ENCODE peak calls at places on chromosome 10, in eight cellular contexts. N, J, F, E, K, U, Y and B are unnamed samples.

GRCh38 chr10:100939763-100940344 is 27.1 kb downstream of the SLF2 start:
- DNase-seq in N (no peak), Y (no peak), K (no peak), F (no peak), J (no peak), E (no peak), U (no peak), B (no peak)

GRCh38 chr10:132762267-132762666 is 23.7 kb downstream of the NKX6-2 start:
- DNase-seq in Y (peak), K (no peak), U (no peak), N (no peak), E (no peak), J (no peak), F (no peak), B (no peak)

GRCh38 chr10:24299587-24300258 is 90.8 kb downstream of the KIAA1217 start:
- DNase-seq in N (peak), J (no peak), F (peak), U (no peak), E (peak), K (no peak), Y (no peak), B (no peak)

GRCh38 chr10:124016795-124017375 is 76.5 kb downstream of the CHST15 start:
- DNase-seq in E (no peak), Y (no peak), J (no peak), F (no peak), N (no peak), K (no peak), U (no peak), B (no peak)

GRCh38 chr10:22893776-22894175 is 34.1 kb upstream of the ARMC3 start:
- DNase-seq in J (no peak), F (no peak), E (no peak), N (no peak), K (no peak), Y (no peak), U (no peak), B (no peak)

GRCh38 chr10:70758757-70759514 is 26.2 kb downstream of the TBATA start:
- DNase-seq in F (peak), U (peak), J (peak), Y (peak), N (peak), K (no peak), E (peak), B (peak)

GRCh38 chr10:1418031-1418550 is 319.2 kb downstream of the ADARB2 start:
- DNase-seq in Y (no peak), J (no peak), F (no peak), N (no peak), K (no peak), E (no peak), U (no peak), B (no peak)

GRCh38 chr10:43921881-43922280 is 273.2 kb upstream of the ZNF32 start:
- DNase-seq in J (no peak), F (no peak), K (no peak), E (no peak), Y (no peak), N (no peak), U (peak), B (no peak)

GRCh38 chr10:100359529-100360150 is 12.6 kb downstream of the SCD start:
- DNase-seq in F (no peak), N (no peak), J (no peak), U (no peak), K (no peak), Y (no peak), E (no peak), B (no peak)

GRCh38 chr10:4254101-4254994 is 469.3 kb upstream of the KLF6 start:
- DNase-seq in N (peak), K (no peak), E (no peak), J (no peak), F (peak), Y (no peak), U (no peak), B (no peak)

GRCh38 chr10:125148021-125148439 is 12.3 kb downstream of the CTBP2 start:
- DNase-seq in U (no peak), F (no peak), K (no peak), N (no peak), Y (no peak), J (no peak), E (no peak), B (no peak)

GRCh38 chr10:44424298-44424697 is 39.4 kb upstream of the CXCL12 start:
- DNase-seq in N (no peak), E (no peak), F (no peak), J (no peak), U (no peak), Y (no peak), K (no peak), B (no peak)

GRCh38 chr10:117967149-117967548 is 79.6 kb downstream of the RAB11FIP2 start:
- DNase-seq in E (no peak), N (no peak), Y (no peak), K (no peak), F (no peak), U (no peak), J (no peak), B (no peak)

GRCh38 chr10:114163062-114163861 is 10.7 kb downstream of the CCDC186 start:
- DNase-seq in J (no peak), E (no peak), N (peak), Y (no peak), K (no peak), F (no peak), U (no peak), B (no peak)

GRCh38 chr10:11176746-11177145 is 159.1 kb downstream of the CELF2 start:
- DNase-seq in U (no peak), Y (peak), E (no peak), J (peak), F (no peak), K (no peak), N (no peak), B (no peak)

GRCh38 chr10:96317067-96317833 is 13.0 kb downstream of the DNTT start:
- DNase-seq in U (no peak), K (no peak), N (no peak), E (no peak), Y (no peak), J (no peak), F (no peak), B (no peak)

GRCh38 chr10:104300002-104300735 is 31.2 kb downstream of the GSTO2 start:
- DNase-seq in E (no peak), U (no peak), F (peak), K (no peak), Y (no peak), N (peak), J (no peak), B (no peak)

GRCh38 chr10:104299031-104299904 is 30.3 kb downstream of the GSTO2 start:
- DNase-seq in F (no peak), N (peak), J (no peak), E (no peak), Y (no peak), K (no peak), U (no peak), B (no peak)

GRCh38 chr10:104300736-104301292 is 31.8 kb downstream of the GSTO2 start:
- DNase-seq in N (peak), K (no peak), Y (peak), E (peak), F (peak), U (peak), J (no peak), B (no peak)

GRCh38 chr10:104296687-104297436 is 27.9 kb downstream of the GSTO2 start:
- DNase-seq in N (no peak), E (no peak), F (no peak), K (no peak), Y (no peak), U (no peak), J (no peak), B (no peak)

DNA sequence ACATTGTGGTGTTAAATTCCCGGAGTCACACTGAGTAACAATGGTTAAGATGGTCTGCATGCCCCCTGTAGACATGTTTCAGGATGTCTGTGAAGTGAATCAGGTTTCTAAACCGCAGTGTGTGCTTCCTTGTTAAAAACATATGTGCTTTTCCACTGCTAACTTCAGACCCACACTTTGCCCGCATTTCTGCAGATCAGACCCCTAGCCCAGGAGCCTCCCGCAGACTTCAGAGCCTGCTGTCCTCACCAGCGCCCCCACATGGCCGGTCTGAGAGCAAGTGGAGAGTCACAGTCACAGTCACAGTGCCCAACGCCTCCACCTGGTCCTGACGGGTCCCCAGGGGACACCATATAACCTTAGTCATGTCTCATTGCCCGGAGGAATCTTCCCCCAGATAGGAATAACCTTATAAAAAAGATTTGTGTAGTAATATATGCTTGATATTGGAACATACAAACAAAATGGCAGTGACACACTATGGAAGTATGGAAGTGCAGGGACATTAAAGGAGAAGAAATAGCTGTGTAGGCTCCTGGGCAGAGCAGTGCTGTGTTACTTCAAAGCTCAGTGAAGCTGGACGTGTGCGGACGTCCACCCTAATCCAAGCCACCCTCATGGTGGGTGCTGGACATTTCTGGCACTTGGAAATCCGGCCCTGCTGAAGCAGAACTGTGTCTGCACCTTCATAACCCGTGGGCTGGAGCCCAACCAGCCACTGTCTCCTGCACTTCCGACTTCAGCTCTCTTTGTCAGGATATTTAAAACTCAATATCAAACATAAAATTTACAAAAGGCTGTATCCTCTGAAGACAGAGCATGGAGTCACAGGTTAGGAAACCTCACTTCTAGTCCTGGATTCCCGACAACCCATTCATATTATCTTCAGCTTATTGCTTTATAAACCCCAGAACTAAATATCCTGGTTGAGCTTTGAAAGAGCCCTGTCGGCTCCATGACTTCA is 29.0 kb downstream of the GSTO2 start:
- DNase-seq in E (no peak), U (no peak), N (peak), Y (peak), F (no peak), J (peak), K (no peak), B (peak)
- TF ChIP-seq CTCF in E (peak), U (no peak), N (peak), Y (peak), F (peak), J (peak), K (no peak), B (peak)

GRCh38 chr10:21021843-21022594 is 124.9 kb upstream of the NEBL start:
- DNase-seq in J (no peak), E (no peak), U (no peak), K (no peak), Y (no peak), N (no peak), F (peak), B (no peak)
- TF ChIP-seq CTCF in J (no peak), E (no peak), U (no peak), K (peak), Y (no peak), N (peak), F (peak), B (peak)

DNA sequence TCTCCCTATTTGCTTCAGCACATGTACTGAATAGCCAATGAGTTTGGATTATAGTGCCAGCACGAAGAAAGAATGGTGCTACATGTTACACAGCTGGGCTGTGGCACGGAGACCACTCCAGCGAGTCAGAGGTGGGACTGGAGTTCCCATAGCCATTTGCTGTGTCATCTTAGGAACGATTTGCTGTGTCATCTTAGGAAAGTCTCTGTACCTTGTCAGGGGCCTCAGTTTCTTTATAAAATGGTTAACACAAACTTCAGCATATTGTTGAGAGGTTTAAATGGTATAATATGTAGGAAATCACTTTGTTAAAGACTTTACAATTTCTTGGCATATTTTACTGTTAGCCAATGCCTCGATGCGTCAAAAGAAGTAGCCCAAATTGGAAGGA is 609.4 kb downstream of the LRMDA start:
- DNase-seq in U (no peak), K (no peak), N (no peak), J (no peak), E (no peak), Y (no peak), F (no peak), B (no peak)
- TF ChIP-seq CTCF in U (no peak), K (no peak), N (no peak), J (no peak), E (no peak), Y (no peak), F (no peak), B (no peak)

DNA sequence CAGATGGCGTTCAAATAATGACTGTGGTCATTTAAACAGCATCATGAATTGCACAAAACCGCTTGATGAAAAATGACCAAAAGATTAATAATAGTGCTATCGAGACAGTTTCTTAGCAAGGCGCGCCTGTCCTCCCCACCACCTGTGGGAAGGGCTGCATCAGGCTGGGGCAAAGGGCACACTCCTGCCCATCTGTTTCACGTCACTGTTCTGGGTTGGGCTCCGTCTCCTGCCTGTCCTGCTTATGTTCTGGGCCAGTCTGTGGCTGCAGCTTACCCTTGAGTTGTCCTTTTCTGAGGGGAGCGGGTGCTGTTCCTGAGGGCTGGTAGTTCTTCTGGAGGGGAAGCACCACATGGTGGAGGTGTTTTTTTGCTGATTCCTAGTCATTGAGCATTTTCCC is 13.3 kb downstream of the RBM17 start:
- DNase-seq in E (no peak), F (no peak), K (no peak), U (no peak), J (no peak), Y (no peak), N (no peak), B (no peak)
- TF ChIP-seq CTCF in E (no peak), F (no peak), K (no peak), U (no peak), J (no peak), Y (no peak), N (no peak), B (no peak)

DNA sequence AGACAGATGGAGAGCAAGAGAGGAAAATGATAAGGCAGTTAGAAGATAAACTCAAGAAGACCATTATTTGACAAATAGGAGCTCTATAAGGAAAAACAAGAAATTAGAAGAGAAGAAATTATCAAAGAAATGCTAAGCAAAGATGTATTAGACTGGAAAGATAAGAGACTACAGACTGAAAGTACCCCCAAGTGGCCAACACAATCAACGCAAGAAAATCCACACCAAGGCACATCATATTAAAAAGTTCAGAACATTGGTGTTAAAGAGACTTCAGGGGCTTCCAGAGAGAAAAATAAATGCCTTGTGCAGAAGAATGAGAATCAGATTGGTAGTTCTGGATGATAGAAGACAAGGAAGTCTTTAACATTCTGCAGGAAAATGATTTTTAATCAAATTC is 46.0 kb downstream of the SH2D4B start:
- DNase-seq in Y (no peak), K (no peak), J (no peak), U (no peak), F (no peak), E (no peak), N (no peak), B (no peak)
- TF ChIP-seq CTCF in Y (no peak), K (no peak), J (no peak), U (no peak), F (no peak), E (no peak), N (no peak), B (no peak)

DNA sequence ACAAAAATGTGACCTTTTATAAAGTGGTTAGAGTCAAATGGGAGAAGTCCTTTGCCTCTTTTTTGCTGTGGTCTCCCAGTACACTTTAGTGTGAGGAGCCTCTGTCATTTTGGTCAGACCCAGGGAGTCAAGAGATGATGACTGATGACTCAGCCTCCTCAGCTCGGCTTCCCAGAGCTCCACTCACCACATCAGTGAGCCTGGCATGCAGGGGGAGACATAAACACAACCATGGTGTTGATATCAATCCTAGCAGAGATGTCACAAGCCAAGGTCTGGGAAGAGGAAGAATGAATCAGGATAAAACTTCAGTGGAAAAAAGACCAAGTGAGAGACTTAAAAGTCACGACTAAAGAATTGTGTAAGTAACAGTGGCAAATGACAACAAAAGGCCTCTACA is 50.1 kb downstream of the TFAM start:
- DNase-seq in Y (peak), J (no peak), U (no peak), K (no peak), N (peak), E (peak), F (peak), B (no peak)
- TF ChIP-seq CTCF in Y (no peak), J (no peak), U (no peak), K (no peak), N (peak), E (no peak), F (peak), B (no peak)

GRCh38 chr10:78937800-78938694 is 130.7 kb upstream of the ZMIZ1 start:
- DNase-seq in F (no peak), J (no peak), E (peak), K (no peak), Y (peak), N (no peak), U (no peak), B (no peak)
- TF ChIP-seq CTCF in F (peak), J (no peak), E (no peak), K (peak), Y (peak), N (no peak), U (no peak), B (peak)